ENCODE peak calls at places on chromosomes 2 and 18, in eight cellular contexts. Q, Z, V, Y, D, R, M and C are unnamed samples. For H4K20me1, the result is how much of the 10 kb centered on the place peaks cover.

GRCh38 chr2:179543361-179543901 is 278.8 kb upstream of the SESTD1 start:
- DNase-seq in Q (no peak), Z (no peak), V (no peak), Y (no peak), D (no peak), R (no peak), M (peak), C (peak)

GRCh38 chr18:9221661-9222060 is 85.1 kb downstream of the ANKRD12 start:
- DNase-seq in Q (no peak), Z (no peak), V (no peak), Y (no peak), D (no peak), R (no peak), M (no peak), C (no peak)

GRCh38 chr18:7568426-7568825 is 1.3 kb downstream of the PTPRM start:
- DNase-seq in Q (no peak), Z (no peak), V (peak), Y (no peak), D (no peak), R (no peak), M (peak), C (peak)

GRCh38 chr2:45331034-45331786 is 279.9 kb downstream of the SRBD1 start:
- DNase-seq in Q (no peak), Z (no peak), V (no peak), Y (no peak), D (no peak), R (no peak), M (peak), C (peak)

GRCh38 chr2:157784169-157784822 is 91.8 kb downstream of the ACVR1 start:
- DNase-seq in Q (peak), Z (no peak), V (peak), Y (no peak), D (peak), R (no peak), M (peak), C (peak)

GRCh38 chr18:57925706-57926105 is 118.3 kb upstream of the NEDD4L start:
- DNase-seq in Q (peak), Z (no peak), V (peak), Y (no peak), D (no peak), R (no peak), M (peak), C (peak)

GRCh38 chr2:195532628-195533271 is 124.3 kb upstream of the SLC39A10 start:
- DNase-seq in Q (no peak), Z (peak), V (peak), Y (no peak), D (no peak), R (peak), M (peak), C (peak)

GRCh38 chr18:54737986-54738385 is 90.3 kb upstream of the RAB27B start:
- DNase-seq in Q (peak), Z (no peak), V (peak), Y (no peak), D (no peak), R (no peak), M (peak), C (peak)

GRCh38 chr18:59899298-59900221 is at the start of gene PMAIP1:
- DNase-seq in Q (peak), Z (peak), V (peak), Y (peak), D (peak), R (peak), M (peak), C (peak)

GRCh38 chr2:21658269-21658668 is 534.5 kb downstream of the TDRD15 start:
- DNase-seq in Q (no peak), Z (no peak), V (no peak), Y (no peak), D (no peak), R (no peak), M (no peak), C (no peak)

GRCh38 chr2:207847807-207848544 is 78.3 kb upstream of the FZD5 start:
- DNase-seq in Q (no peak), Z (no peak), V (peak), Y (no peak), D (no peak), R (no peak), M (no peak), C (peak)

GRCh38 chr18:68152770-68153169 is 562.1 kb downstream of the TMX3 start:
- DNase-seq in Q (no peak), Z (no peak), V (no peak), Y (no peak), D (no peak), R (peak), M (no peak), C (no peak)

GRCh38 chr2:68466361-68466777 is 725 bp downstream of the FBXO48 start:
- DNase-seq in Q (peak), Z (peak), V (peak), Y (no peak), D (peak), R (peak), M (peak), C (peak)

GRCh38 chr2:71224935-71225334 is 2.0 kb downstream of the PAIP2B start:
- DNase-seq in Q (no peak), Z (no peak), V (no peak), Y (no peak), D (no peak), R (no peak), M (no peak), C (no peak)

GRCh38 chr2:106959975-106960632 is 74.1 kb upstream of the ST6GAL2 start:
- DNase-seq in Q (peak), Z (no peak), V (no peak), Y (no peak), D (no peak), R (no peak), M (no peak), C (no peak)

GRCh38 chr2:106953779-106954178 is 67.8 kb upstream of the ST6GAL2 start:
- DNase-seq in Q (no peak), Z (no peak), V (no peak), Y (no peak), D (no peak), R (no peak), M (peak), C (no peak)

GRCh38 chr2:106956879-106957278 is 70.9 kb upstream of the ST6GAL2 start:
- DNase-seq in Q (peak), Z (no peak), V (no peak), Y (no peak), D (no peak), R (no peak), M (peak), C (peak)

GRCh38 chr2:106953236-106953635 is 67.3 kb upstream of the ST6GAL2 start:
- DNase-seq in Q (no peak), Z (no peak), V (no peak), Y (no peak), D (no peak), R (no peak), M (no peak), C (no peak)

DNA sequence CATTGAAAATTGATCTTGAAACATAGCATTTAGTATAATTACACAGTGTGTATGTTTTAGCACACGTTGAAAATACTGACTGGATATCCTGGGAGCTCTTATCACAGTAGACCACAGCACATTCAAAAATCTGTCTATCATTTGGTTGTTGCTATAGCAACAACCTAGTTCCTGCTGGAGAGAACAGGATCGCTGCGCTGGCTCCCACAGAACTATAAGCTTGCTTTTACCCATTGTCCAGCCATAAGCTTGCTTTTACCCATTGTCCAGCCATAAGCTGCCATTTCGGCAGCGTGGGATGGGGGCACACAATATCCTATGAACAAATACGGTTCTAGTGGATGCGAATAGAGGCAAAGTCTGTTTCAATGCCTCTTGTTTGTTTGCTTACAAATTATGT is 70.4 kb upstream of the ST6GAL2 start:
- DNase-seq in Q (no peak), Z (no peak), V (no peak), Y (no peak), D (no peak), R (no peak), M (no peak), C (no peak)
- H3K27ac ChIP-seq in Q (peak), Z (no peak), V (no peak), Y (no peak), D (no peak), R (no peak), M (peak), C (no peak)

DNA sequence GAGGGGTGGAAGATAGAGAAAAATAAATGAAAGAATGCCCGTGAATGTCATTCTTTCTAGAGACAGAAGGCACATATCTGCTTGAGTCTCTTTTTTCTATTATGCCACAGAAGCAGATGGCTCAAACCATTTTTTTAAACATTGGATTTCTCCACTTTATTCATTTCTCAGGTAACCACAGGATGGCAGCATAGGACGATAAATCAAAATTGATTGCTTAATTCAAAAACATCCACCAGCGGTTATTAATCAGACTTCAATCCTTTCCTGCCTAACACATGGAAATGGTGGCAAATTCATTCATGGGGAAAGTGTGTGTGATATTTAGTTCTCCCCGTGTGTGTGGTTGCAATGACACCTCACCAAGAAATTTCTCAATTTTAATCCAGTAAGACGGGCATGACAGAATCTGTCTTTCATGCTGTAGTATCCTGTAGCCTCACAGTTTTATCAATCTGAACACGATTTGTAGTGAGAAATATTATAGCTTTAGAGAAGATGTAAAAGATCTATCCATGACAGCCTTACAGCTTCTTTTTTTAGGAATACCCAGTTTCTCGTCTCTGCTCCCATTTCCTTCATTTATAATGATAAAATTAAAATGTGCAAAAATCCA is 72.2 kb downstream of the DSC3 start:
- DNase-seq in Q (no peak), Z (peak), V (peak), Y (peak), D (no peak), R (peak), M (peak), C (peak)
- H3K4me3 ChIP-seq in Q (no peak), Z (no peak), V (no peak), Y (no peak), D (no peak), R (peak), M (no peak), C (peak)

GRCh38 chr2:85019121-85019520 is 48.2 kb downstream of the KCMF1 start:
- DNase-seq in Q (no peak), Z (no peak), V (no peak), Y (peak), D (no peak), R (no peak), M (no peak), C (peak)
- H4K20me1 ChIP-seq in Q (half or more), Z (under half), V (under half), Y (under half), D (under half), R (under half), M (under half), C (under half)

GRCh38 chr2:42566837-42567251 is 1.6 kb upstream of the MTA3 start:
- DNase-seq in Q (no peak), Z (peak), V (no peak), Y (no peak), D (no peak), R (peak), M (no peak), C (peak)
- H3K27ac ChIP-seq in Q (no peak), Z (no peak), V (no peak), Y (no peak), D (no peak), R (peak), M (no peak), C (peak)

DNA sequence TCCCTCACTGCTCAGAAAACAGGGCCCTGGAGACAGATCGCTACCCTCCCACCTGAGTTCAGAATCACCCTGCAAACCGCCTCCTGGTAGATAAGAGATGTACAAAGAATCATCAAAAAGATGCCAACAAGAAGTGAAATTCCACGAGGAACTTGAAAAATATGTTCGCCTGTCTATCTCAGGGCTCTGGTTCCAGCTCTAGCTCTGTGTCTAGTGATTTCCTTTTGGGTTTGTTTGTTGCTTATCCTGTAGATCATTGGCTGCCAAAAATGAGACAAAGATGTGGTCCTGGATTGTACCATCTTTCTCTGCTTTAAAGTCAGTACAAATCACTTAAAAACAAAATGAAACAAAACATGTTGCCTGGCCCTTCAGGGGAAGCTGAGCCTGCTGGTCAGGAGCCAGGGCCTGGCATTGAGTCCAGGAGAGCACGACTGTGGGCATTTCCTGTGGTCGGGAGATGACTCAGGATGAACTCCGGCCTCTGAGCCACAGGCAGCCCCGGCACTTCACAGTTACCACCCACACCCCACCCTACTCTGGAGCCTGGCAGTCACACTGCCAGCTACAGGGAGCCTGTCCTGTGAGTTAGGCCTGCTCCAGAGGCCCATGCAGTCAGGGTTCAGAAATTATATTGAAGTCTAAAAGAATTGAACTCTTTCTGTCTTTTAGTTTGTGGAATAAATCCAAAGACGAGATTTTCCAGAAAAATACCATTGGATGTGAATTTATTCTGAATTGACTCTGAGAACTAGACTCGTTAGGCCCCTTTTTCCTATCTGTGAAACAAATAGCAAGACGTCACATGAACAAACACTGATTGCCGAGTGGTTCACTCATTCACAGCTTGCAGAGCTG is 8.0 kb upstream of the ITGB6 start:
- DNase-seq in Q (peak), Z (no peak), V (peak), Y (peak), D (no peak), R (no peak), M (peak), C (peak)
- H3K4me3 ChIP-seq in Q (peak), Z (no peak), V (no peak), Y (peak), D (no peak), R (no peak), M (no peak), C (peak)

GRCh38 chr2:109134741-109135571 is 6.0 kb downstream of the SH3RF3 start:
- DNase-seq in Q (no peak), Z (peak), V (peak), Y (no peak), D (no peak), R (no peak), M (no peak), C (no peak)
- H4K20me1 ChIP-seq in Q (half or more), Z (under half), V (under half), Y (under half), D (under half), R (under half), M (under half), C (half or more)

GRCh38 chr2:73082523-73083410 is 11.3 kb upstream of the SFXN5 start:
- DNase-seq in Q (no peak), Z (no peak), V (no peak), Y (no peak), D (no peak), R (no peak), M (no peak), C (no peak)

GRCh38 chr2:73087311-73087710 is 15.8 kb upstream of the SFXN5 start:
- DNase-seq in Q (no peak), Z (no peak), V (no peak), Y (no peak), D (no peak), R (no peak), M (no peak), C (no peak)

GRCh38 chr2:73085691-73086090 is 14.2 kb upstream of the SFXN5 start:
- DNase-seq in Q (peak), Z (peak), V (peak), Y (no peak), D (peak), R (peak), M (peak), C (peak)

GRCh38 chr2:73083886-73084792 is 12.6 kb upstream of the SFXN5 start:
- DNase-seq in Q (no peak), Z (no peak), V (peak), Y (no peak), D (no peak), R (no peak), M (no peak), C (no peak)

GRCh38 chr2:73084971-73085370 is 13.5 kb upstream of the SFXN5 start:
- DNase-seq in Q (no peak), Z (no peak), V (no peak), Y (no peak), D (no peak), R (no peak), M (no peak), C (no peak)
- H3K27ac ChIP-seq in Q (no peak), Z (no peak), V (peak), Y (no peak), D (no peak), R (no peak), M (no peak), C (no peak)

GRCh38 chr2:8544168-8544785 is 137.6 kb upstream of the ID2 start:
- DNase-seq in Q (peak), Z (no peak), V (no peak), Y (no peak), D (no peak), R (no peak), M (no peak), C (no peak)

GRCh38 chr2:8542381-8543064 is 139.3 kb upstream of the ID2 start:
- DNase-seq in Q (no peak), Z (no peak), V (no peak), Y (no peak), D (no peak), R (no peak), M (no peak), C (no peak)

GRCh38 chr2:8541636-8542035 is 140.2 kb upstream of the ID2 start:
- DNase-seq in Q (peak), Z (no peak), V (no peak), Y (no peak), D (no peak), R (no peak), M (no peak), C (no peak)

GRCh38 chr2:8543412-8544167 is 138.3 kb upstream of the ID2 start:
- DNase-seq in Q (peak), Z (peak), V (no peak), Y (no peak), D (no peak), R (no peak), M (peak), C (peak)

DNA sequence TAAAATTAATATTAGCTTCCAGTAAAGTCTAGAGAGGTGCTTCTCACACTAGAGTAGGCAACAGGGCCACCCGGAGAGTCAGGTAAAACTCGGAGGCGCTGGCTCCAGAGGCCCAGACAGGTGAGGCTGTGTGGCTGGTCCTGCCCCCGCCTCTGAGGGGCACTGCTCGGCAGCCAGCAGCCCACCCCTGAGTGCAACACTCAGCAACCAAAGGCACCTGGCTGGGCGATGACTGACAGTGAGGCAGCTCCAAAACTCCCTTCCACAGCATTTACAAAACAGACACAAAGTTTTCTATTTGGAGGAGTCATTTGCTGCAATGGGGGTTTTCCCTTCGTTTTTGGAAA is 138.8 kb upstream of the ID2 start:
- DNase-seq in Q (no peak), Z (peak), V (no peak), Y (no peak), D (no peak), R (no peak), M (no peak), C (no peak)
- H3K4me3 ChIP-seq in Q (peak), Z (peak), V (no peak), Y (no peak), D (no peak), R (no peak), M (no peak), C (no peak)